ENCODE peak calls at places on chromosomes 5 and 9, in four cellular contexts. H is nephron progenitor cell, E is adrenal gland, F is Calu3. Y is an unnamed sample.

GRCh38 chr5:115459844-115460243 is 84.7 kb downstream of the FEM1C start:
- DNase-seq in E (no peak), H (no peak), F (no peak), Y (no peak)

GRCh38 chr9:94014066-94014654 is 59.0 kb upstream of the BARX1 start:
- DNase-seq in H (peak), F (no peak), E (peak), Y (no peak)

GRCh38 chr5:126972062-126972895 is 58.1 kb downstream of the MARCHF3 start:
- DNase-seq in F (no peak), E (no peak), H (no peak), Y (no peak)

GRCh38 chr9:111794837-111795556 is at the start of gene SHOC1:
- DNase-seq in H (no peak), F (no peak), E (no peak), Y (no peak)

GRCh38 chr9:34310205-34310604 is 18.9 kb downstream of the KIF24 start:
- DNase-seq in F (no peak), H (no peak), E (no peak), Y (no peak)

GRCh38 chr5:63194126-63194525 is 615.5 kb downstream of the LRRC70 start:
- DNase-seq in E (no peak), H (no peak), F (no peak), Y (no peak)

GRCh38 chr5:161022151-161022550 is 170.1 kb upstream of the ATP10B start:
- DNase-seq in H (no peak), F (no peak), E (no peak), Y (no peak)

GRCh38 chr5:150017606-150018005 is 17.1 kb downstream of the HMGXB3 start:
- DNase-seq in E (no peak), H (no peak), F (no peak), Y (no peak)

GRCh38 chr9:81574399-81574798 is 114.9 kb downstream of the TLE1 start:
- DNase-seq in F (no peak), H (no peak), E (no peak), Y (no peak)

GRCh38 chr5:53481887-53482716 is 1.7 kb downstream of the FST start:
- DNase-seq in F (peak), H (peak), E (peak), Y (peak)
- TF ChIP-seq CTCF in F (no peak), H (no peak), E (peak), Y (no peak)

DNA sequence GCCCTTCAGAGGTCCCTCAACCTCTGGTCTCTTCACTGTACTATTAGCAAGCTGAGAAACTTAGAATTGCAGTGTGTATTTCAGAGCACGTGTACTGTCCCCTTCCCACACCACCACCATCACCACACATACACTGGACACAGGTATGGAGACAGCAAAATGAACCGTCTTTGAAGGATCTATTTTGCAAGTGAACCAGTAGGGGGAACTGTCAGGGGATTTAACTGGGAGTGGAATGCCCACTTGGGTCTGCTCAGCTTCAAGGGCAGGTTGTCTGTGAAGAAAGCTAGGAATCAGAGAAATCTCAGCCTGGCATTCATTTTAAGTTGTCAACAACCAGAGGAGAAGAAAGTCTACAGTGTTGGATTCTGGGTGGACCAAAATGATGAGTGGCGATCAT is 147.0 kb downstream of the DCP2 start:
- DNase-seq in H (no peak), E (no peak), F (peak), Y (no peak)
- TF ChIP-seq CTCF in H (peak), E (no peak), F (peak), Y (no peak)

GRCh38 chr5:176629853-176630680 is at the start of the genes EIF4E1B and SNCB:
- DNase-seq in F (peak), H (peak), E (peak), Y (no peak)
- TF ChIP-seq CTCF in F (no peak), H (no peak), E (no peak), Y (no peak)

GRCh38 chr9:10613413-10613812 is 611 bp upstream of the PTPRD start:
- DNase-seq in F (no peak), E (no peak), H (no peak), Y (no peak)

GRCh38 chr9:10614201-10614870 is 1.5 kb upstream of the PTPRD start:
- DNase-seq in H (no peak), F (no peak), E (no peak), Y (no peak)

DNA sequence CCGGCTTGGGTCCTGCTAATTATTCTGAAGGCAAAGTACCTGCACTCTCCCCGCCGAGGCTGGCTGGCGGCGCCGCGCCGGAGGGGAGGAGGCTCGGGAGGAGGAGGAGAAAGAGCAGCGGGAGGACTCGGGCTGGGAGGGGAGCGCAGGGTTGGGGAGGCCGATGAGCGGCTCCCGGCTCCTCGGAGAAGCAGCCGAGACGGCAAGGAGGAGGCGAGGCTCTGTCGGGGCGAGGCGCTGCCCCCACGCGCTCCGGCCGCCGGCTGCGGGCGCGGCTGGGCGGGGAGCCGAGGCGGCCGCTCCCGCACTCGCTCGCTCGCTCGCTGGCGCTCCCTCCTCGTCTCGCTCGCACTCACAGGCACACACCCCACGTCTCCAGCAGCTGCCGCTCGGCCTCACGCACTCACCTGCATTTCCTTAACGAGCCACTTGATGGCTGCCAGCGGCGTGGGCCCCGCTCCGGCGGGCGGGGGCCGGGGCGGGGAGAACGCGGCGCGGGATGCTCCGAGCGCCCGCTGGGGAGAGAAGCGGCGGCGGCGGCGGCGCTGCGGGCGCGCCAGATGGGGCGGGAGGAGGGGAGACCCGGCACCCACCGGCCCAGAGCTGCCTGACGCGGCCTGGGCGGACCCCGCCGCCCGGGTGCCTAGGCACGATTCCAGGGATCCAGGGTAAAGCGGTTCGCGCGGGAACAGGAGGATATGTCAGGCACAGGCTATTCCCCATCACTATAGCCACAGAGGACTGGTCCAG is at the start of gene PTPRD:
- DNase-seq in F (peak), E (peak), H (peak), Y (no peak)
- TF ChIP-seq CTCF in F (no peak), E (no peak), H (peak), Y (no peak)

GRCh38 chr9:83501552-83501951 is 36.6 kb downstream of the FRMD3 start:
- DNase-seq in F (no peak), H (no peak), E (no peak), Y (no peak)
- TF ChIP-seq CTCF in F (no peak), H (no peak), E (no peak), Y (no peak)

GRCh38 chr5:1836176-1836890 is 35.1 kb downstream of the NDUFS6 start:
- DNase-seq in E (peak), H (no peak), F (no peak), Y (no peak)
- TF ChIP-seq CTCF in E (no peak), H (no peak), F (no peak), Y (no peak)

DNA sequence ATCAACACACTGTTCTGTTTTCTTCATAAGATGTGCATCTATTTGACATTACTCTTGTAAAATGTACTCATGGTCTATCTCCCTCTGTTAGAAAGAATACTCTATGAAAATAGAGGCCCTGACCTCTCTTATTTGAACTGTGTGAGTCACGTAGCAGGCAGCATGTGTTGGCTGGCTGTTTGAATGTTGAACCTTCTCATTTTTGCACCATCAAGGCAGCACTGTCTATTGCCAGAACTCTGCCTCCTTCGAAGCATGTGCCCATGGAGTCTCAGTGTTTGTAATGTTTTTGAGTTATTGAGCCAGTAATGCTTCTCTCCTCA is 144.4 kb downstream of the ALDH1A1 start:
- DNase-seq in E (no peak), H (no peak), F (no peak), Y (no peak)
- TF ChIP-seq CTCF in E (no peak), H (no peak), F (no peak), Y (no peak)

GRCh38 chr9:126796758-126797157 is 8.1 kb upstream of the ZBTB43 start:
- DNase-seq in F (no peak), E (no peak), H (no peak), Y (no peak)
- TF ChIP-seq CTCF in F (no peak), E (no peak), H (no peak), Y (no peak)